ENCODE peak calls at places on chromosomes 5 and 9, in six cellular contexts. E, K, S, U, P and H are unnamed samples.

GRCh38 chr5:176630681-176631222 is 277 bp downstream of the EIF4E1B start:
- DNase-seq in U (no peak), K (no peak), E (no peak), P (no peak), S (no peak), H (no peak)

GRCh38 chr9:19286634-19287188 is 56.2 kb downstream of the DENND4C start:
- DNase-seq in P (no peak), U (no peak), K (no peak), S (no peak), E (no peak), H (no peak)

GRCh38 chr9:26727471-26727870 is 165.1 kb downstream of the CAAP1 start:
- DNase-seq in S (no peak), U (no peak), K (no peak), P (no peak), E (no peak), H (no peak)

GRCh38 chr5:128825826-128826225 is 139.5 kb upstream of the SLC27A6 start:
- DNase-seq in U (no peak), E (no peak), S (no peak), P (no peak), K (no peak), H (no peak)

GRCh38 chr9:31615964-31616363 is 768.5 kb upstream of the ACO1 start:
- DNase-seq in K (no peak), P (no peak), U (no peak), E (no peak), S (no peak), H (no peak)

GRCh38 chr5:36395260-36395659 is 93.6 kb upstream of the RANBP3L start:
- DNase-seq in U (no peak), K (no peak), E (no peak), S (no peak), P (no peak), H (no peak)

GRCh38 chr5:96125335-96125891 is 163.8 kb upstream of the ELL2 start:
- DNase-seq in S (no peak), P (no peak), K (no peak), E (no peak), U (no peak), H (no peak)

GRCh38 chr5:75961814-75962213 is 121.4 kb upstream of the SV2C start:
- DNase-seq in E (no peak), S (no peak), K (no peak), P (no peak), U (no peak), H (no peak)

GRCh38 chr9:135242406-135242805 is 154.9 kb downstream of the OLFM1 start:
- DNase-seq in S (no peak), U (no peak), E (peak), K (no peak), P (no peak), H (no peak)

GRCh38 chr5:123035320-123035949 is 1.1 kb downstream of the PPIC start:
- DNase-seq in K (peak), E (peak), S (no peak), U (peak), P (no peak), H (no peak)

DNA sequence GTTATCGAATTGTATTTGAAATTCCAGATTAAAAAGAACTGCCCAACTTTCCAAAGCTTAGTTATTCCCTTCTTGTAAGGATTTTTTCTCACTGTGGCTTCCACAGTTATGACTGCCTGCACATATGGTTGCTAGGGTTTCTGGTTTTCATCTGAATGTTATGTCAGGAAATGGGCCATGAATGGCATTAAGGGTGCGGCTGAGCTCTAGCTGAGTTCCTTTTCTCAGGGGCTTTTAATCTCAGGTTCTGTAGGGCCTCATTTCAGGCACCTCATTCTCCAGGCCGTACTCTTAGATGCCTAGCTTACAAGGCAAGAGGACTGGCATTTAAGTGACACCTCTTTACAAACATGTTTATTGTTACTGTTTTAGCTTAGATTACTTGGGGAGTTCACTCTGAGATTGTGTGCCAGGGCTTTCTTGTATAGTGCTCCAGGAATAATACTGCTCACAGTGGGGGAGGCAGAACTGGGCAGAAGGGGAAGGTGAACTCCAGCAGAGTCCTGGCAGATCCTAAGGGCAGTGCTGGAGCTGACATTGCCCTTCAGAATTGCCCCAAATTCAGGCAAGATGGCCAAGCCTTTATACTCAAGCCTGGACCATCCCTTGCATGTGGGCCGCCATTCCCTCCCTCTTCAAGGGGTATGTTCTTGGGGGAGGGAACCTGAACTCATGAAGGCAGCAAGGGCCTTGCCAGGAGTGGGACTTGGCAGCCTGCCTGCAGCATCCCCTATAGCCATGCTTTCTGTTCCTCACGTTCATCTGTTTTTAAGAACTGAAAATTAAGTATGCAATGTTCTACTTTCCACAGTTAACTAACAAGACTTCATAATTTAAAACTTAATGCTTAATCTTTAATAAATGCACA is 111.5 kb downstream of the KDM4C start:
- DNase-seq in P (no peak), E (no peak), K (no peak), U (no peak), S (no peak), H (no peak)
- H3K4me3 ChIP-seq in P (no peak), E (no peak), K (no peak), U (no peak), S (no peak), H (no peak)

GRCh38 chr5:59660737-59661136 is 232.8 kb downstream of the PDE4D start:
- DNase-seq in P (no peak), E (no peak), S (no peak), K (no peak), U (no peak), H (no peak)
- TF ChIP-seq CTCF in P (peak), E (peak), S (peak), K (no peak), U (peak), H (peak)

DNA sequence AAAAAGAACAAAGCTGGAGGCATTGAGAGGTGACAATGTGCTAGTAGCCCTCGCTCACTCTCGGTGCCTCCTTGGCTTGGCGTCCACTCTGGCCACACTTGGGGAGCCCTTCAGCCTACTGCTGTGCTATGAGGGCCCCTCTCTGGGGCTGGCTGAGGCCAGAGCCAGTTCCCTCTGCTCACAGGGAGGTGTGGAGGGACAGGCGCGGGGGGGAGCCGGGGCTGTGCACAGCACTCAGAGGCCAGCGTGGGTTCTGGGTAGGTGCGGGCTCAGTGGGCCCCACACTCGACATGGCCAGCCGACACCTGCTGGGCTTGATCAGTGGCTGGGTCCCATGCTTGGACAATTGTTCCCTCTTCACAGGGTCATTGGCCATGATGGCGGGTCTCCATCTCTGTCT is 202.5 kb upstream of the GRAMD2B start:
- DNase-seq in S (no peak), P (no peak), U (no peak), K (no peak), E (no peak), H (no peak)
- H3K4me3 ChIP-seq in S (no peak), P (no peak), U (no peak), K (no peak), E (no peak), H (no peak)

GRCh38 chr5:77828445-77828844 is 52.3 kb upstream of the TBCA start:
- DNase-seq in P (no peak), K (no peak), E (no peak), S (no peak), U (no peak), H (no peak)
- TF ChIP-seq CTCF in P (no peak), K (no peak), E (no peak), S (peak), U (no peak), H (peak)